ENCODE peak calls at places on chromosomes 1 and 21, in six cellular contexts. Q is H1, H is IMR-90, G is neuronal stem cell, C is H9, E is trophoblast cell. I is an unnamed sample.

GRCh38 chr1:57206038-57206437 is 217.8 kb downstream of the DAB1 start:
- DNase-seq in C (peak), G (peak), E (no peak), Q (no peak), H (no peak), I (no peak)

GRCh38 chr1:160251687-160252526 is 10.4 kb downstream of the DCAF8 start:
- DNase-seq in H (peak), C (peak), Q (no peak), E (peak), G (peak), I (peak)

GRCh38 chr1:231040019-231040799 is at the start of gene FAM89A:
- DNase-seq in E (peak), Q (peak), G (peak), C (peak), H (no peak), I (peak)

GRCh38 chr21:36092676-36093075 is 22.9 kb downstream of the CBR1 start:
- DNase-seq in H (no peak), C (no peak), E (no peak), Q (no peak), G (no peak), I (no peak)

GRCh38 chr1:114002492-114003290 is 23.4 kb downstream of the OLFML3 start:
- DNase-seq in E (no peak), G (no peak), H (no peak), Q (no peak), C (peak), I (peak)

GRCh38 chr1:59198565-59198964 is 98.3 kb upstream of the FGGY start:
- DNase-seq in C (no peak), H (no peak), Q (no peak), E (no peak), G (no peak), I (no peak)

GRCh38 chr1:20336105-20336605 is 45.5 kb downstream of the VWA5B1 start:
- DNase-seq in H (no peak), E (no peak), G (no peak), C (no peak), Q (no peak), I (no peak)

GRCh38 chr1:32701951-32702598 is 495 bp downstream of the SYNC start:
- DNase-seq in E (no peak), C (no peak), H (peak), Q (no peak), G (no peak), I (peak)

GRCh38 chr1:9269078-9269501 is 23.6 kb upstream of the SPSB1 start:
- DNase-seq in G (no peak), E (no peak), Q (no peak), C (no peak), H (no peak), I (no peak)

GRCh38 chr1:45557422-45557944 is 6.9 kb downstream of the AKR1A1 start:
- DNase-seq in Q (no peak), C (no peak), E (no peak), G (no peak), H (no peak), I (peak)

GRCh38 chr1:177849130-177849529 is 120.7 kb downstream of the SEC16B start:
- DNase-seq in E (no peak), H (peak), Q (no peak), G (no peak), C (no peak), I (no peak)

GRCh38 chr1:22975694-22976093 is 3.0 kb upstream of the LACTBL1 start:
- DNase-seq in Q (no peak), E (no peak), H (peak), C (no peak), G (no peak), I (peak)

GRCh38 chr1:9174243-9174642 is 45.3 kb upstream of the GPR157 start:
- DNase-seq in C (no peak), E (no peak), Q (no peak), G (no peak), H (no peak), I (no peak)

GRCh38 chr1:69711159-69711930 is 143.6 kb downstream of the LRRC7 start:
- DNase-seq in H (no peak), E (no peak), Q (no peak), G (no peak), C (no peak), I (no peak)

GRCh38 chr1:234933475-234933874 is 195.2 kb downstream of the TOMM20 start:
- DNase-seq in H (peak), C (no peak), Q (no peak), G (no peak), E (no peak), I (peak)

GRCh38 chr1:16352842-16353535 is 709 bp upstream of the FBXO42 start:
- DNase-seq in E (no peak), G (no peak), H (no peak), C (no peak), Q (no peak), I (no peak)

GRCh38 chr21:16169102-16169511 is 439.3 kb downstream of the USP25 start:
- DNase-seq in E (no peak), C (no peak), H (peak), Q (no peak), G (no peak), I (peak)

GRCh38 chr1:156048663-156049258 is 4.8 kb downstream of the UBQLN4 start:
- DNase-seq in C (no peak), G (no peak), E (no peak), Q (no peak), H (no peak), I (no peak)

GRCh38 chr1:33234588-33234990 is 21.7 kb upstream of the ZNF362 start:
- DNase-seq in G (no peak), Q (peak), H (no peak), C (no peak), E (no peak), I (no peak)

GRCh38 chr1:51341876-51342496 is 11.6 kb upstream of the TTC39A start:
- DNase-seq in Q (no peak), H (no peak), G (no peak), C (no peak), E (no peak), I (no peak)

GRCh38 chr1:243325305-243325890 is 69.6 kb downstream of the SDCCAG8 start:
- DNase-seq in G (peak), Q (no peak), C (no peak), H (peak), E (no peak), I (peak)

GRCh38 chr1:243320224-243320623 is 64.4 kb downstream of the SDCCAG8 start:
- DNase-seq in E (no peak), Q (no peak), H (no peak), G (no peak), C (no peak), I (no peak)

GRCh38 chr1:243323481-243323880 is 67.6 kb downstream of the SDCCAG8 start:
- DNase-seq in Q (no peak), H (peak), G (no peak), C (no peak), E (no peak), I (peak)

GRCh38 chr1:243316366-243316989 is 60.6 kb downstream of the SDCCAG8 start:
- DNase-seq in C (peak), Q (no peak), E (no peak), H (no peak), G (peak), I (no peak)

GRCh38 chr1:243322326-243322725 is 66.5 kb downstream of the SDCCAG8 start:
- DNase-seq in Q (no peak), E (no peak), H (no peak), G (no peak), C (no peak), I (no peak)
- H3K14ac ChIP-seq in Q (no peak), E (no peak), H (no peak), G (no peak), C (no peak), I (no peak)

GRCh38 chr1:218516526-218516925 is 171.4 kb downstream of the TGFB2 start:
- DNase-seq in Q (no peak), G (no peak), C (no peak), E (no peak), H (no peak), I (no peak)

GRCh38 chr1:218517507-218517906 is 172.4 kb downstream of the TGFB2 start:
- DNase-seq in Q (no peak), C (no peak), E (peak), G (no peak), H (no peak), I (no peak)

GRCh38 chr1:218518341-218518740 is 173.2 kb downstream of the TGFB2 start:
- DNase-seq in Q (no peak), C (no peak), G (no peak), E (no peak), H (no peak), I (no peak)

GRCh38 chr1:218513248-218513647 is 168.1 kb downstream of the TGFB2 start:
- DNase-seq in H (no peak), Q (no peak), E (no peak), C (no peak), G (no peak), I (no peak)

DNA sequence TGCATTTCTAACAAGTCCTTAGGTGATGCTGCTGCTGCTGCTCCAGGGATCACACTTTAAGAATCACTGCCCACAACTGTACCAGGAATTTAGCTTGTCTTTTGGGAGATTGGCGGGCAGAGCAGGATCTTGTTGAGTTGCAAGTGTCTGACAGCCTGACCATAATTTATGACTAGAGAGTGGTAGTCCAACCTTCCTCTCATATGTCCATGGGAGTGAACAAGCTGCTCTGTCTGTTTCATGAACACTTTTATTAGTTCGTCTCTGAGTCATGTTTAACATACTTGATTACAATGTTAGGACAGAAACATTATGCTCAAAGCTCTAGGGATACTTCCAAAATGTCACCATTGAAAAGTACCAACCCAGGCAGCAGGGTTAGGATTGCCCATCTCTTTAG is 169.6 kb downstream of the TGFB2 start:
- DNase-seq in E (no peak), C (no peak), Q (no peak), G (no peak), H (no peak), I (no peak)
- H3K14ac ChIP-seq in E (no peak), C (no peak), Q (no peak), G (no peak), H (no peak), I (no peak)

DNA sequence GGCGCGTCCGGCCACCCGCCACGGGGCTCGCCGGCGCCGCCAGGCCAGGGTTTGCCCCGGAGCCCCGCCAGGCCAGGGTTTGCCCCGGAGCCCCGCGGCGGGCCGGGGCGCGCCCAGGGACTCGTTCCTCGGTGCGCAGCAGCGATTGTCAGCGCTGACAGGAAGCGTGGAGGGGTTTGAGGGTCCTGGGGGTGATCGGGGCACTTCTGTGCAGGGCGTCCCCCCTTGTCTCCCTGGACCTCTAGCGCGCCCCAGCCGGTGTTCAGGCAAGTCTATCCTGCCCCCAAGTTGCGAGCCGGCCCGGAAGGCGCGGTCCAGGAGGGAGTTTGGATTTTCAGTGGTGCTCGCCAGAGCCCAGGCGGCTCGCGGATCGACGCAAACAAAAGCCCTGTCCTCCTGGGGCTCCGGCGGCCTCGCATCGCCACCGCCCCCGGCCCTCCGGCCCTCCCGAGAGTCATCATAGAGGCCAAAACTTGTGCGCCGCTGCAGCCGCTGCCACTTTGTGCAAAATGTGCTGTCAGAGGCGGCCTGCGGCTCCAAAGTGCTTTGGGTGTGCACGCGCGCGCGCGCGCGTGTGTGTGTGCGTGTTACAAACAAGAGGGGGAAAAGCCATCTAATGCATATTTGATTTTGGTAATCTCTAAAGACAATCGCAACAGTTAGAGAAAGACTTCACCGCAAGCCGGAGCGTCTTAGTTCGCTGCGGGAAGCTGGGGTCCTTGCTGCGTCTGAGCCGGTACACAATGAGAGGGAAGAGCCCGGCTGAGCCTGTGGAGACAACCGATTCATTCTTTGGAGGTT is 1.0 kb downstream of the ROR1 start:
- DNase-seq in E (peak), C (peak), Q (peak), G (peak), H (peak), I (peak)
- H3K14ac ChIP-seq in E (peak), C (peak), Q (peak), G (no peak), H (peak), I (peak)

GRCh38 chr1:30533141-30533540 is 190.2 kb downstream of the MATN1 start:
- DNase-seq in G (no peak), E (no peak), C (no peak), Q (no peak), H (no peak), I (no peak)
- H3K14ac ChIP-seq in G (no peak), E (no peak), C (no peak), Q (no peak), H (no peak), I (no peak)